ENCODE peak calls at places on chromosomes 3 and 15, in seven cellular contexts. U is H9, L is mesendoderm, M is neuronal stem cell, J is mesenchymal stem cell, A is trophoblast cell, B is H1. X is an unnamed sample.

GRCh38 chr3:37795431-37796061 is 66.1 kb upstream of the CTDSPL start:
- DNase-seq in U (no peak), L (no peak), M (no peak), J (no peak), A (no peak), B (no peak), X (no peak)

GRCh38 chr3:10941972-10942371 is 50.6 kb upstream of the SLC6A1 start:
- DNase-seq in U (peak; percentile 55), L (peak; percentile 42), M (no peak), J (no peak), A (peak; percentile 51), B (peak; percentile 86), X (no peak)

GRCh38 chr3:125145751-125146475 is 66.6 kb downstream of the SLC12A8 start:
- DNase-seq in U (no peak), L (no peak), M (no peak), J (no peak), A (no peak), B (no peak), X (no peak)

GRCh38 chr3:45972534-45973402 is 22.9 kb downstream of the FYCO1 start:
- DNase-seq in U (no peak), L (no peak), M (no peak), J (peak; percentile 95), A (peak; percentile 93), B (no peak), X (peak; percentile 97)

GRCh38 chr3:195447205-195447604 is 4.4 kb upstream of the ACAP2 start:
- DNase-seq in U (no peak), L (no peak), M (no peak), J (no peak), A (no peak), B (no peak), X (no peak)

GRCh38 chr3:2268779-2269178 is 170.1 kb downstream of the CNTN4 start:
- DNase-seq in U (no peak), L (peak; percentile 41), M (no peak), J (no peak), A (no peak), B (no peak), X (no peak)

GRCh38 chr3:25474000-25474399 is 45.9 kb downstream of the RARB start:
- DNase-seq in U (no peak), L (no peak), M (no peak), J (no peak), A (no peak), B (no peak), X (no peak)

GRCh38 chr15:98174286-98174685 is 213.8 kb downstream of the ARRDC4 start:
- DNase-seq in U (peak; percentile 44), L (peak; percentile 79), M (no peak), J (no peak), A (no peak), B (peak; percentile 44), X (no peak)

GRCh38 chr15:60421544-60421943 is 23.8 kb upstream of the ANXA2 start:
- DNase-seq in U (no peak), L (no peak), M (no peak), J (peak; percentile 63), A (no peak), B (no peak), X (peak; percentile 89)

GRCh38 chr15:60418095-60418494 is 20.3 kb upstream of the ANXA2 start:
- DNase-seq in U (no peak), L (no peak), M (no peak), J (no peak), A (no peak), B (no peak), X (no peak)

GRCh38 chr15:60417112-60417511 is 19.3 kb upstream of the ANXA2 start:
- DNase-seq in U (no peak), L (no peak), M (no peak), J (no peak), A (no peak), B (no peak), X (no peak)

GRCh38 chr15:60419752-60420151 is 22.0 kb upstream of the ANXA2 start:
- DNase-seq in U (no peak), L (no peak), M (no peak), J (no peak), A (no peak), B (no peak), X (peak; percentile 51)

DNA sequence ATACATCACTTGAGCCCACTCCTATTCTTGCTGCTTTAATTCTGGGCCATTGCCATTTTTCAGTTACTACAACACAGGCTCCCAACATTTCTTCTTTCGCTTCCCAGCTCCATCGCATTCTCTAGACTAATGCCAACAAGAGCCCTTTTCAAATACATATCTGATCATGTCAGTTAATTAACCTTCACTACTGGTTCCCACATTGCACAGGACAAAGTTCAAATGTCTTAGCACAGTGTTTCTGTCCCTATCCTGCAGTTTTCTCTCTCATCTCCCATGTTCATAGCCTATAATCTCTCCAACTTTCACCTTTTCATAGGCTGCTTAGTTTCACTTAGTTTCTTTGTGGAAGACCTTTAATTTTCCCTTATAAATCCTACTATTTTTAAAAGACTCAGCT is 22.5 kb upstream of the ANXA2 start:
- DNase-seq in U (no peak), L (no peak), M (no peak), J (no peak), A (no peak), B (no peak), X (no peak)
- H4K8ac ChIP-seq in U (no peak overlapping the region), L (no peak overlapping the region), M (no peak overlapping the region), J (no peak overlapping the region), A (no peak overlapping the region), B (no peak overlapping the region), X (no peak overlapping the region)

DNA sequence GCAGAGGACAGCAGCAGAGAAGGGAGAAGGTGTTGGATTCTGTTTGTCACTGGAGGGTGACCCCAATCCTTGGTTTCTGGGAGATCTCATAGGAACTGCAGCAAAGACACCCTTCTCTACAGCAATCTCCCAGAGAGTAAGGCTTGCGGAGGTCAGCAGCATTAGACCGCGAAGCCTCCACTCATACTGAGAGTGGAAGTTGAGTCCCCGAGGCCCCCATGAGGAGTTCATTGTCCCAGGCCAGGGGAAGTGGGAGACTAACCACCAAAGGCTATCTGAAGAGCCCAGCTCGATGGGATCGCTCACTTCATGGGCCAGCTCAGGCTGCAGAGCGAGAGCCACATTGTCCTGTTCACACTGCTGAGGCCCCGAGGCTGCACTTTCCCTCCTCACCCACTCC is 44.6 kb downstream of the GLDN start:
- DNase-seq in U (no peak), L (no peak), M (no peak), J (no peak), A (no peak), B (no peak), X (no peak)
- H4K8ac ChIP-seq in U (no peak overlapping the region), L (no peak overlapping the region), M (no peak overlapping the region), J (no peak overlapping the region), A (no peak overlapping the region), B (no peak overlapping the region), X (no peak overlapping the region)

GRCh38 chr3:187858086-187858485 is 112.8 kb upstream of the BCL6 start:
- DNase-seq in U (no peak), L (no peak), M (no peak), J (no peak), A (no peak), B (no peak), X (no peak)

GRCh38 chr3:187856567-187856966 is 111.3 kb upstream of the BCL6 start:
- DNase-seq in U (no peak), L (no peak), M (no peak), J (no peak), A (no peak), B (no peak), X (no peak)

GRCh38 chr3:187852842-187853727 is 107.8 kb upstream of the BCL6 start:
- DNase-seq in U (no peak), L (no peak), M (no peak), J (peak; percentile 83), A (no peak), B (no peak), X (peak; percentile 34)

GRCh38 chr3:187858711-187859110 is 113.4 kb upstream of the BCL6 start:
- DNase-seq in U (no peak), L (no peak), M (no peak), J (no peak), A (no peak), B (no peak), X (no peak)
- H4K8ac ChIP-seq in U (no peak overlapping the region), L (no peak overlapping the region), M (no peak overlapping the region), J (no peak overlapping the region), A (no peak overlapping the region), B (no peak overlapping the region), X (no peak overlapping the region)

GRCh38 chr3:157776822-157777221 is 273.6 kb upstream of the VEPH1 start:
- DNase-seq in U (no peak), L (no peak), M (no peak), J (no peak), A (no peak), B (no peak), X (no peak)
- H4K8ac ChIP-seq in U (no peak overlapping the region), L (no peak overlapping the region), M (no peak overlapping the region), J (no peak overlapping the region), A (no peak overlapping the region), B (no peak overlapping the region), X (no peak overlapping the region)